ENCODE peak calls at places on chromosomes 5 and 9, in five cellular contexts. One of them, this sample, is unnamed.
A peak's percentile ranks its signal among the peaks of the same experiment; 100 is the strongest.

GRCh38 chr5:135444360-135444759 is 2.8 kb downstream of the DCANP1 start:
- DNase-seq in Panc1: no peak
- DNase-seq in psoas muscle: no peak
- DNase-seq in CD8-positive, alpha-beta T cell: no peak
- DNase-seq in PC-3: no peak
- DNase-seq in this sample: no peak

GRCh38 chr5:170681013-170681433 is 102.5 kb upstream of the GABRP start:
- DNase-seq in Panc1: no peak
- DNase-seq in CD8-positive, alpha-beta T cell: no peak
- DNase-seq in psoas muscle: no peak
- DNase-seq in PC-3: peak; percentile 24
- DNase-seq in this sample: no peak

GRCh38 chr9:95268681-95269080 is 48.8 kb downstream of the FANCC start:
- DNase-seq in Panc1: no peak
- DNase-seq in PC-3: peak; percentile 23
- DNase-seq in psoas muscle: no peak
- DNase-seq in CD8-positive, alpha-beta T cell: no peak
- DNase-seq in this sample: no peak

GRCh38 chr9:127697575-127697974 is 9.2 kb upstream of the CFAP157 start:
- DNase-seq in Panc1: no peak
- DNase-seq in CD8-positive, alpha-beta T cell: no peak
- DNase-seq in PC-3: no peak
- DNase-seq in psoas muscle: no peak
- DNase-seq in this sample: no peak

GRCh38 chr5:1037123-1037670 is 28.6 kb downstream of the NKD2 start:
- DNase-seq in PC-3: no peak
- DNase-seq in psoas muscle: peak; percentile 4
- DNase-seq in CD8-positive, alpha-beta T cell: no peak
- DNase-seq in Panc1: no peak
- DNase-seq in this sample: no peak

GRCh38 chr5:160507181-160507811 is 85.6 kb downstream of the PTTG1 start:
- DNase-seq in PC-3: peak; percentile 42
- DNase-seq in psoas muscle: no peak
- DNase-seq in CD8-positive, alpha-beta T cell: no peak
- DNase-seq in Panc1: no peak
- DNase-seq in this sample: no peak

GRCh38 chr9:4334439-4334838 is 34.6 kb upstream of the GLIS3 start:
- DNase-seq in PC-3: peak; percentile 58
- DNase-seq in Panc1: no peak
- DNase-seq in psoas muscle: no peak
- DNase-seq in CD8-positive, alpha-beta T cell: no peak
- DNase-seq in this sample: no peak

GRCh38 chr5:136620016-136620419 is 254.7 kb upstream of the TRPC7 start:
- DNase-seq in CD8-positive, alpha-beta T cell: no peak
- DNase-seq in psoas muscle: no peak
- DNase-seq in PC-3: peak; percentile 46
- DNase-seq in Panc1: no peak
- DNase-seq in this sample: no peak

GRCh38 chr9:117325110-117325788 is 89.6 kb downstream of the ASTN2 start:
- DNase-seq in PC-3: no peak
- DNase-seq in Panc1: no peak
- DNase-seq in CD8-positive, alpha-beta T cell: no peak
- DNase-seq in psoas muscle: no peak
- DNase-seq in this sample: no peak

GRCh38 chr5:175922192-175922885 is 45.8 kb downstream of the THOC3 start:
- DNase-seq in PC-3: peak; percentile 95
- DNase-seq in Panc1: no peak
- DNase-seq in psoas muscle: no peak
- DNase-seq in CD8-positive, alpha-beta T cell: no peak
- DNase-seq in this sample: peak; percentile 74

GRCh38 chr5:149771216-149771973 is 41.3 kb downstream of the PPARGC1B start:
- DNase-seq in CD8-positive, alpha-beta T cell: no peak
- DNase-seq in PC-3: no peak
- DNase-seq in psoas muscle: no peak
- DNase-seq in Panc1: no peak
- DNase-seq in this sample: no peak

GRCh38 chr5:133707629-133708028 is 95.3 kb upstream of the FSTL4 start:
- DNase-seq in Panc1: no peak
- DNase-seq in PC-3: no peak
- DNase-seq in psoas muscle: no peak
- DNase-seq in CD8-positive, alpha-beta T cell: no peak
- DNase-seq in this sample: no peak

GRCh38 chr5:37477426-37477825 is 98.3 kb downstream of the WDR70 start:
- DNase-seq in PC-3: no peak
- DNase-seq in psoas muscle: no peak
- DNase-seq in CD8-positive, alpha-beta T cell: no peak
- DNase-seq in Panc1: no peak
- DNase-seq in this sample: no peak

GRCh38 chr5:11792621-11793020 is 111.6 kb downstream of the CTNND2 start:
- DNase-seq in psoas muscle: no peak
- DNase-seq in PC-3: no peak
- DNase-seq in Panc1: no peak
- DNase-seq in CD8-positive, alpha-beta T cell: no peak
- DNase-seq in this sample: no peak

GRCh38 chr5:133788121-133788520 is 175.8 kb upstream of the FSTL4 start:
- DNase-seq in Panc1: no peak
- DNase-seq in psoas muscle: no peak
- DNase-seq in PC-3: no peak
- DNase-seq in CD8-positive, alpha-beta T cell: no peak
- DNase-seq in this sample: no peak

GRCh38 chr9:122031806-122032205 is 61.3 kb downstream of the TTLL11 start:
- DNase-seq in CD8-positive, alpha-beta T cell: no peak
- DNase-seq in Panc1: no peak
- DNase-seq in psoas muscle: no peak
- DNase-seq in PC-3: no peak
- DNase-seq in this sample: no peak

DNA sequence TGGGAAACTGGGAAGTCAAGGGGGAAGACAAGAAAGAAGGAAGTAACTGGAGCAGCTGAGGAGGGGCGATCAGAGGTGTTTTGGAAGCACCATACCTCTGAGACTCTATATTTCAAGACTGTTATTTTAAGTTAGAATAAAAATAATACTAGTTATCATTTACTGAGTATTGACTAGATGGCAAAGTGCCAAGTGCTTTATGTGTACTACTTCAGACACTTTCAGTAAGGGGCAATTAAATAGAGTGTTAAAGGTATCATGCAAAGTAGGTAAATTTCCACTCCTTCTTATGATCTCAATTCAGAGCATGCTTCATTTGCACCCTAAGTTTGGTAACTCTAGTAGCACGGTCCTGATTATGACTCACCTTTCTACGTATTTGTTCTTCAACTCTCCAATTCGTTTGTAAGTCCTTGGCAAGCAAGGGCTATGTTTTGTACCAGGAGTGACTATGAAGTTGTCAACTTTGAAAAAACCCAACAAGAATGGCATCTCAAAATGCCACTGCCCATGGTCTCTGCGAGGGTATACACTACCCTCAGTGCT is 152.4 kb upstream of the RAPGEF1 start:
- DNase-seq in psoas muscle: no peak
- DNase-seq in CD8-positive, alpha-beta T cell: no peak
- DNase-seq in Panc1: no peak
- DNase-seq in PC-3: peak; percentile 22
- DNase-seq in this sample: no peak
- H3K4me1 ChIP-seq in psoas muscle: peaks cover 4% of the 10 kb centered on the region
- H3K4me1 ChIP-seq in CD8-positive, alpha-beta T cell: no peaks in the 10 kb centered on the region
- H3K4me1 ChIP-seq in Panc1: no peaks in the 10 kb centered on the region
- H3K4me1 ChIP-seq in PC-3: peaks cover 5% of the 10 kb centered on the region
- H3K4me1 ChIP-seq in this sample: peaks cover 19% of the 10 kb centered on the region

GRCh38 chr5:16617272-16617973 is 626 bp upstream of the RETREG1 start:
- DNase-seq in Panc1: no peak
- DNase-seq in psoas muscle: no peak
- DNase-seq in CD8-positive, alpha-beta T cell: peak; percentile 36
- DNase-seq in PC-3: no peak
- DNase-seq in this sample: no peak
- TF ChIP-seq CTCF in Panc1: no peak
- TF ChIP-seq CTCF in psoas muscle: no peak
- TF ChIP-seq CTCF in CD8-positive, alpha-beta T cell: no peak
- TF ChIP-seq CTCF in PC-3: no peak
- TF ChIP-seq CTCF in this sample: no peak

DNA sequence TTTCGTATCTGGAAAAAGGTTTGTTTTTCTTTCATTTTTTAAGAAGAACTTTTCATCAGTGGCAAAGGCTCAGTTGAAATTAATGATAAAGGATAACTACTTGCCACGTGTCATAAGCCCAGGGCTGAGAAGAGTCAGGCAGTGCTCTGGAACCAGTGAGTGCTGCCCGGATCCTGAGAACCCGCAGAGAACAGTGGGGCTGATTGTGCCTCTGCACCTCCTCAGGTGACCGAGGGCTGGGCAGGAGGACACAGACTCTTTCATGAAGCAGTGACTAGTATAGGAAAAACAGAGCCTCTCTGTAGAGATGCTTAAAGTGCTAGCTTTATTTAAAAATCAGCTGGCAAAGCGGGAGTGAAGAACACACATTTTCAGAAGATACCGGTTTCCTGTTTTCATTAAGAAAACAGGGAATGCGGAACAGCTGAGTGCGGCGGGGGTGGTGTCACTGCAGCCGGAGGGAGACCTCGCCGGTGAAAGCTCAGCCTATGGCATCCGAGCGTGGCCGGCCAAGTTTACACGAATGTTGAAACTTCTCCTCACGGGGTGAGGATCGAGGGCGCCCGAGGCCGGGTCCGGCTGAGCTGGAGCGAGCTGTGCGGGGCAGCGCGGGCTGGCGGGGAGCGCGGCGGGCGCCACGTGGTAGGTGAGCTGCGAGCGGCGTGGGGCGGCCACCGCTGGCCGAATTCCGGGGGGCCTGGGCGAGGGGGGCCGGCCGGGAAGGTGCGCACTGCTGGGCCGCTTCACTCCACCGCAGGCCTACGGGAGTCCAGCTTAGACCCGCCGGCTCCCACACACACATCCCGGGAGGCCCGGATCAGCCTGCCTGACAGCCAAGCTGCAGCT is 134.7 kb upstream of the DMRT1 start:
- DNase-seq in psoas muscle: peak; percentile 80
- DNase-seq in PC-3: peak; percentile 49
- DNase-seq in CD8-positive, alpha-beta T cell: no peak
- DNase-seq in Panc1: no peak
- DNase-seq in this sample: no peak
- H3K4me1 ChIP-seq in psoas muscle: peaks cover 35% of the 10 kb centered on the region
- H3K4me1 ChIP-seq in PC-3: peaks cover 21% of the 10 kb centered on the region
- H3K4me1 ChIP-seq in CD8-positive, alpha-beta T cell: peaks cover 9% of the 10 kb centered on the region
- H3K4me1 ChIP-seq in Panc1: no peaks in the 10 kb centered on the region
- H3K4me1 ChIP-seq in this sample: peaks cover 82% of the 10 kb centered on the region

DNA sequence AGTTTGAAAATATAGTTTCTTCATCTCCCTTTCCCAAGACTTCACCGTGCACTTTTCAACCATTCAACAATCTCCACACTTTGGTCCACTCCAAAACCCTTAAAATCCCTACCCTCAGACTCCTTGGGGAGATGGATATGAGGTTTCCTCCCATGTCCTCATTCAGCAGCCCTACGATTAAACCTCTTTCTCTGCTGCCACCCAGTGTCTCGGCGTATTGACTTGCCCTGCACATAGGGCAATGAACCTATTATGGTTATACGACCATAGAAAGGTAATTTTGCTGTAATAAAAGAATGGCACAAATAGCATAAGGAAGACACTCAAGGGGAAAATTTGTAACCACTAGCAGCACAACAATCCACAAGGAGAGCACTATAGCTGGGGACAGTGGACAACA is 803.5 kb downstream of the TLE1 start:
- DNase-seq in psoas muscle: no peak
- DNase-seq in PC-3: peak; percentile 13
- DNase-seq in CD8-positive, alpha-beta T cell: no peak
- DNase-seq in Panc1: no peak
- DNase-seq in this sample: no peak
- TF ChIP-seq CTCF in psoas muscle: no peak
- TF ChIP-seq CTCF in PC-3: no peak
- TF ChIP-seq CTCF in CD8-positive, alpha-beta T cell: no peak
- TF ChIP-seq CTCF in Panc1: peak; percentile 25
- TF ChIP-seq CTCF in this sample: no peak